ENCODE peak calls at places on chromosome 12, in seven cellular contexts. W, Q, J, G, F, C and K are unnamed samples.

GRCh38 chr12:92987846-92988621 is 58.9 kb upstream of the EEA1 start:
- DNase-seq in W (peak), Q (no peak), J (no peak), G (no peak), F (peak), C (no peak), K (no peak)

GRCh38 chr12:12799163-12799920 is 13.8 kb upstream of the DDX47 start:
- DNase-seq in W (no peak), Q (no peak), J (no peak), G (no peak), F (no peak), C (no peak), K (no peak)

GRCh38 chr12:105775351-105775750 is 363.4 kb downstream of the NUAK1 start:
- DNase-seq in W (no peak), Q (no peak), J (no peak), G (peak), F (no peak), C (peak), K (no peak)

GRCh38 chr12:106954462-106955376 is 988 bp upstream of the TMEM263 start:
- DNase-seq in W (peak), Q (no peak), J (peak), G (peak), F (peak), C (peak), K (no peak)

GRCh38 chr12:666766-667308 is 3.6 kb upstream of the NINJ2 start:
- DNase-seq in W (no peak), Q (no peak), J (no peak), G (peak), F (no peak), C (peak), K (peak)

GRCh38 chr12:124429535-124429934 is 134.6 kb downstream of the RFLNA start:
- DNase-seq in W (no peak), Q (no peak), J (no peak), G (no peak), F (no peak), C (no peak), K (no peak)

GRCh38 chr12:124304314-124304790 is 9.5 kb downstream of the RFLNA start:
- DNase-seq in W (no peak), Q (no peak), J (no peak), G (no peak), F (no peak), C (no peak), K (no peak)

GRCh38 chr12:71694099-71694820 is 8.4 kb downstream of the TMEM19 start:
- DNase-seq in W (peak), Q (no peak), J (no peak), G (peak), F (no peak), C (peak), K (no peak)

GRCh38 chr12:131828671-131829350 is 618 bp downstream of the MMP17 start:
- DNase-seq in W (no peak), Q (no peak), J (no peak), G (no peak), F (peak), C (peak), K (no peak)

GRCh38 chr12:105733579-105733978 is 403.1 kb downstream of the C12orf75 start:
- DNase-seq in W (no peak), Q (no peak), J (no peak), G (no peak), F (no peak), C (no peak), K (no peak)

GRCh38 chr12:50509009-50509663 is 4.4 kb downstream of the DIP2B start:
- DNase-seq in W (no peak), Q (no peak), J (no peak), G (no peak), F (no peak), C (no peak), K (no peak)

GRCh38 chr12:21950649-21951048 is 9.4 kb upstream of the ABCC9 start:
- DNase-seq in W (no peak), Q (no peak), J (no peak), G (no peak), F (no peak), C (no peak), K (no peak)

GRCh38 chr12:47819902-47820630 is at the start of gene HDAC7:
- DNase-seq in W (peak), Q (peak), J (peak), G (peak), F (peak), C (peak), K (no peak)

GRCh38 chr12:131882804-131883520 is 11.5 kb upstream of the ULK1 start:
- DNase-seq in W (no peak), Q (no peak), J (no peak), G (no peak), F (no peak), C (no peak), K (no peak)

GRCh38 chr12:18882690-18883089 is 144.8 kb downstream of the CAPZA3 start:
- DNase-seq in W (no peak), Q (no peak), J (no peak), G (no peak), F (no peak), C (no peak), K (no peak)

GRCh38 chr12:96886998-96887677 is 19.9 kb upstream of the NEDD1 start:
- DNase-seq in W (no peak), Q (no peak), J (peak), G (peak), F (peak), C (no peak), K (no peak)

GRCh38 chr12:24560867-24561266 is 388.0 kb downstream of the BCAT1 start:
- DNase-seq in W (no peak), Q (no peak), J (peak), G (no peak), F (peak), C (peak), K (no peak)

GRCh38 chr12:67885370-67886169 is 103.7 kb upstream of the IFNG-AS1 start:
- DNase-seq in W (peak), Q (no peak), J (no peak), G (peak), F (no peak), C (peak), K (no peak)

GRCh38 chr12:69415471-69416275 is 54.5 kb upstream of the FRS2 start:
- DNase-seq in W (peak), Q (peak), J (peak), G (peak), F (peak), C (peak), K (no peak)

GRCh38 chr12:53287741-53288216 is 7.6 kb upstream of the PFDN5 start:
- DNase-seq in W (peak), Q (no peak), J (peak), G (peak), F (peak), C (peak), K (no peak)

GRCh38 chr12:131357152-131357747 is 353.6 kb upstream of the SFSWAP start:
- DNase-seq in W (no peak), Q (no peak), J (no peak), G (no peak), F (no peak), C (no peak), K (no peak)

GRCh38 chr12:121576851-121577391 is 3.9 kb downstream of the KDM2B start:
- DNase-seq in W (no peak), Q (no peak), J (no peak), G (peak), F (peak), C (peak), K (no peak)

GRCh38 chr12:6946033-6946919 is 2.5 kb downstream of the C12orf57 start:
- DNase-seq in W (peak), Q (peak), J (no peak), G (no peak), F (peak), C (no peak), K (peak)

GRCh38 chr12:66061557-66062279 is 68.8 kb downstream of the LLPH start:
- DNase-seq in W (no peak), Q (no peak), J (no peak), G (no peak), F (peak), C (no peak), K (no peak)

GRCh38 chr12:59734371-59734770 is 138.5 kb downstream of the SLC16A7 start:
- DNase-seq in W (no peak), Q (no peak), J (no peak), G (no peak), F (no peak), C (no peak), K (no peak)

GRCh38 chr12:62654558-62655241 is 188.1 kb downstream of the MON2 start:
- DNase-seq in W (no peak), Q (no peak), J (no peak), G (no peak), F (no peak), C (no peak), K (no peak)

GRCh38 chr12:62653740-62654139 is 187.1 kb downstream of the MON2 start:
- DNase-seq in W (no peak), Q (no peak), J (no peak), G (no peak), F (peak), C (no peak), K (no peak)

GRCh38 chr12:62657363-62657632 is 190.7 kb downstream of the MON2 start:
- DNase-seq in W (no peak), Q (no peak), J (no peak), G (no peak), F (no peak), C (peak), K (no peak)

GRCh38 chr12:62656576-62657362 is 190.1 kb downstream of the MON2 start:
- DNase-seq in W (no peak), Q (no peak), J (no peak), G (no peak), F (peak), C (no peak), K (no peak)

GRCh38 chr12:62655524-62656160 is 189.0 kb downstream of the MON2 start:
- DNase-seq in W (no peak), Q (no peak), J (no peak), G (no peak), F (peak), C (no peak), K (no peak)
- H3K27ac ChIP-seq in W (no peak), Q (no peak), J (peak), G (no peak), F (peak), C (no peak), K (no peak)

GRCh38 chr12:14211829-14212455 is 153.5 kb upstream of the ATF7IP start:
- DNase-seq in W (no peak), Q (no peak), J (no peak), G (peak), F (no peak), C (no peak), K (no peak)

GRCh38 chr12:14213542-14213941 is 151.9 kb upstream of the ATF7IP start:
- DNase-seq in W (no peak), Q (peak), J (no peak), G (peak), F (no peak), C (no peak), K (no peak)

GRCh38 chr12:14207946-14208612 is 157.4 kb upstream of the ATF7IP start:
- DNase-seq in W (peak), Q (peak), J (no peak), G (no peak), F (peak), C (no peak), K (no peak)
- H3K27ac ChIP-seq in W (peak), Q (peak), J (no peak), G (no peak), F (no peak), C (no peak), K (peak)

DNA sequence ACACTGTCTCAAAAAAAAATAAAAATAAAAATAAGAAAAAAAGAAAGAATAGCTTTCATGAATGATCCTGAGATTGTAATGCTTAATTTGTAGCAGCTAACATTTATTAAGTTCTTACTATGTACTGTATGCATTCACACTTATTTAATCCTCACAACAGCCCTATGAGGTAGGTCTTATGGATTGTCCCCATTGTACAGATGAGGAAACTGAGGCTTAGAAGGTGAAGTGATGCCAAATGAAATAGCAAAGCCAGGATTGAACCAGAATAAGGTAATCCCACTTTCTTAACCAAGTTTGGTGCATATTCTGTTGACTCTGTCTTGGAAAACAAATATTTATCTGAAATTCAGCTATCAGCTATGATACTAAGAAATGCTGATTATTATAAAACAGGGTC is 2.1 kb downstream of the USP30 start:
- DNase-seq in W (no peak), Q (no peak), J (no peak), G (no peak), F (no peak), C (no peak), K (no peak)
- H3K27ac ChIP-seq in W (no peak), Q (no peak), J (no peak), G (no peak), F (no peak), C (no peak), K (no peak)

DNA sequence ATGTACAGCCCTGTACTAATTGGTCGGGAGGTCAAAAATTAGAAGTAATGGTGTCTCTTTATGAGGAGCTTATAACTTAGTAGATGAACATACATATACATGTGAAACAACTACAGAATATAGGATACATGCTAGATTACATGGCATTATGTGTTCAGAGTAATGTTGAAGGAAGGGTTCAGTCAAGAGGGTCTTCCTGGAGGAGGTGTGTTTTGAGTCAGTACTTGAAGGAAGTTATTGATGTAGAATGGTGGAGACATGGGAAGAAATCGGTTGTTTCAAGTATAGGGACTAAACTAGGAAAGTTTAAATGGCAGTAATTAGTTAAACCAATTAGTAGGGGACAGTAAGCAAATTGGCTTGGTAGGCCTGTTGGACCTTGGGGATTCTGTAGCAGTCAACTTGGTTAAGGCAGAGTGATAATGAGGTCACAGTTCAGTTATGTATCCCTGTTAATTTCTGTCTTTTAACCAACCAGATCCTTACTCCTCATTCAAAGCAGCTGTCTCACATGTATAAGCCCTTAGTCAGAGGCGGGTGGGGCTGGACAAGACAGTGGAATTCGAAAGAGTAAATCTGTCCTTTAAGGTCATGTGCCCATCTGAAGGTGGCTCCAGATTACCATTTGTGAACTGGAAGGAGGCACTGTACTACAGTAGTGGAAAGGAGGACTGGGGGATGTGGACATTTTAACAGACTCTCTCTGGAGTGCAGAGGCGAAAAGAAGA is 3.5 kb upstream of the ANKRD52 start:
- DNase-seq in W (no peak), Q (peak), J (no peak), G (peak), F (no peak), C (peak), K (peak)
- H3K27ac ChIP-seq in W (no peak), Q (peak), J (no peak), G (peak), F (no peak), C (peak), K (peak)

GRCh38 chr12:104215638-104216297 is at the start of gene TXNRD1:
- DNase-seq in W (peak), Q (peak), J (peak), G (peak), F (peak), C (peak), K (no peak)
- H3K27ac ChIP-seq in W (peak), Q (peak), J (no peak), G (peak), F (peak), C (no peak), K (no peak)

GRCh38 chr12:52062167-52063080 is 7.4 kb upstream of the ATG101 start:
- DNase-seq in W (no peak), Q (no peak), J (peak), G (no peak), F (no peak), C (no peak), K (no peak)
- H3K27ac ChIP-seq in W (no peak), Q (no peak), J (peak), G (no peak), F (no peak), C (no peak), K (no peak)